ENCODE peak calls at places on chromosomes 4 and X, in eight cellular contexts. G, C, O, M, F, U, E and B are unnamed samples.

GRCh38 chrX:47297874-47298273 is 65.1 kb downstream of the USP11 start:
- DNase-seq in E (no peak), M (peak), F (peak), O (no peak), U (no peak), C (no peak), G (no peak), B (no peak)

GRCh38 chr4:87360338-87360935 is 30.6 kb downstream of the HSD17B11 start:
- DNase-seq in C (no peak), G (no peak), U (no peak), O (no peak), M (no peak), E (no peak), F (no peak), B (no peak)

GRCh38 chrX:74788545-74789086 is 136.6 kb downstream of the NEXMIF start:
- DNase-seq in G (no peak), U (no peak), F (no peak), E (no peak), O (no peak), M (no peak), C (no peak), B (no peak)

GRCh38 chrX:56978172-56978571 is 17.2 kb downstream of the SPIN3 start:
- DNase-seq in C (no peak), G (no peak), E (no peak), U (no peak), M (peak), F (peak), O (peak), B (no peak)

GRCh38 chr4:8171941-8172924 is 13.6 kb upstream of the ABLIM2 start:
- DNase-seq in O (no peak), G (no peak), E (no peak), F (no peak), M (no peak), U (no peak), C (peak), B (no peak)

GRCh38 chr4:141851246-141851891 is 215.0 kb downstream of the IL15 start:
- DNase-seq in U (no peak), F (no peak), M (no peak), G (no peak), E (no peak), C (no peak), O (no peak), B (no peak)

GRCh38 chrX:131827935-131828334 is 195.2 kb upstream of the STK26 start:
- DNase-seq in G (no peak), U (no peak), O (peak), E (no peak), C (no peak), F (no peak), M (no peak), B (no peak)

GRCh38 chrX:66050140-66050569 is 10.3 kb upstream of the VSIG4 start:
- DNase-seq in M (no peak), E (no peak), F (no peak), G (peak), O (no peak), U (no peak), C (no peak), B (no peak)

GRCh38 chrX:6965729-6966128 is 181.8 kb upstream of the STS start:
- DNase-seq in G (no peak), C (no peak), M (no peak), F (no peak), U (no peak), O (no peak), E (no peak), B (no peak)

GRCh38 chr4:119300388-119301131 is 21.4 kb downstream of the FABP2 start:
- DNase-seq in E (peak), G (peak), U (peak), C (peak), M (peak), F (peak), O (peak), B (peak)

GRCh38 chr4:154732669-154733068 is 11.1 kb upstream of the LRAT start:
- DNase-seq in C (no peak), O (no peak), E (no peak), G (no peak), U (no peak), F (no peak), M (no peak), B (no peak)

GRCh38 chrX:130909469-130910136 is 6.6 kb upstream of the ENOX2 start:
- DNase-seq in C (no peak), O (no peak), U (no peak), E (no peak), F (no peak), M (no peak), G (no peak), B (no peak)

GRCh38 chrX:53186363-53186762 is 38.6 kb downstream of the KDM5C start:
- DNase-seq in E (no peak), F (no peak), U (no peak), O (no peak), M (no peak), C (no peak), G (no peak), B (no peak)

GRCh38 chrX:114619874-114620273 is 36.0 kb downstream of the HTR2C start:
- DNase-seq in U (no peak), M (no peak), C (no peak), F (no peak), O (peak), E (no peak), G (no peak), B (no peak)

GRCh38 chrX:55169782-55170181 is 50.4 kb upstream of the PAGE5 start:
- DNase-seq in F (no peak), E (no peak), M (no peak), C (no peak), U (no peak), O (no peak), G (no peak), B (no peak)

GRCh38 chrX:43939187-43939926 is 33.8 kb downstream of the NDP start:
- DNase-seq in E (no peak), C (no peak), F (no peak), O (no peak), M (no peak), U (no peak), G (no peak), B (no peak)

GRCh38 chr4:142743071-142743825 is 102.9 kb downstream of the INPP4B start:
- DNase-seq in E (no peak), U (no peak), G (no peak), F (no peak), O (peak), C (no peak), M (no peak), B (no peak)

GRCh38 chr4:108029321-108029720 is 39.6 kb downstream of the HADH start:
- DNase-seq in E (no peak), O (no peak), G (no peak), F (no peak), U (no peak), C (no peak), M (no peak), B (no peak)

GRCh38 chr4:188955066-188955465 is 815.8 kb downstream of the TRIML1 start:
- DNase-seq in U (no peak), F (no peak), G (no peak), O (no peak), E (no peak), M (no peak), C (no peak), B (no peak)

GRCh38 chrX:21276736-21277433 is 97.3 kb upstream of the CNKSR2 start:
- DNase-seq in G (no peak), F (no peak), O (no peak), E (no peak), C (no peak), U (no peak), M (no peak), B (no peak)

GRCh38 chrX:9788908-9789307 is 2.7 kb downstream of the SHROOM2 start:
- DNase-seq in G (no peak), E (no peak), C (peak), O (peak), F (no peak), U (no peak), M (peak), B (no peak)

GRCh38 chr4:168560835-168561210 is 64.0 kb downstream of the PALLD start:
- DNase-seq in U (no peak), M (no peak), C (no peak), G (no peak), F (no peak), E (no peak), O (peak), B (no peak)

GRCh38 chr4:151530230-151530629 is 121.3 kb downstream of the FHIP1A start:
- DNase-seq in C (no peak), O (no peak), G (no peak), U (no peak), E (no peak), F (no peak), M (no peak), B (no peak)

GRCh38 chr4:30755306-30755705 is 35.1 kb downstream of the PCDH7 start:
- DNase-seq in E (no peak), M (no peak), C (no peak), U (no peak), G (no peak), O (no peak), F (no peak), B (no peak)

GRCh38 chr4:154490589-154491340 is 834 bp downstream of the DCHS2 start:
- DNase-seq in O (no peak), G (peak), U (peak), M (no peak), E (no peak), C (peak), F (no peak), B (peak)

GRCh38 chrX:134246282-134246681 is 9.3 kb downstream of the CCDC160 start:
- DNase-seq in O (no peak), F (no peak), G (no peak), U (no peak), M (no peak), E (no peak), C (no peak), B (no peak)

GRCh38 chrX:97668126-97668525 is 784.4 kb downstream of the RPA4 start:
- DNase-seq in O (no peak), M (no peak), U (no peak), C (no peak), G (no peak), E (no peak), F (no peak), B (no peak)

GRCh38 chrX:154046262-154046771 is 26.6 kb upstream of the IRAK1 start:
- DNase-seq in E (no peak), F (no peak), C (no peak), U (no peak), G (peak), M (peak), O (peak), B (peak)

GRCh38 chrX:113512700-113513395 is 672.2 kb upstream of the AMOT start:
- DNase-seq in E (no peak), O (peak), M (no peak), F (peak), G (no peak), C (no peak), U (no peak), B (no peak)

GRCh38 chr4:10664408-10664807 is 20.2 kb downstream of the CLNK start:
- DNase-seq in C (no peak), G (no peak), F (no peak), E (no peak), M (peak), O (peak), U (no peak), B (no peak)

GRCh38 chr4:41160010-41160789 is 54.1 kb downstream of the APBB2 start:
- DNase-seq in U (no peak), M (no peak), G (no peak), F (peak), O (peak), E (no peak), C (no peak), B (peak)

GRCh38 chrX:153646620-153647373 is at the start of gene DUSP9:
- DNase-seq in F (no peak), G (peak), C (peak), E (peak), M (no peak), U (no peak), O (peak), B (no peak)

GRCh38 chrX:20515841-20516461 is 249.2 kb upstream of the RPS6KA3 start:
- DNase-seq in C (no peak), G (no peak), U (no peak), M (peak), O (peak), F (peak), E (no peak), B (no peak)

GRCh38 chr4:134202557-134202956 is 968 bp upstream of the PABPC4L start:
- DNase-seq in F (no peak), M (peak), O (peak), G (no peak), U (no peak), E (no peak), C (peak), B (no peak)

GRCh38 chr4:129603241-129603931 is 507.4 kb downstream of the C4orf33 start:
- DNase-seq in E (no peak), F (no peak), U (no peak), M (no peak), O (no peak), G (no peak), C (no peak), B (no peak)

GRCh38 chr4:82031386-82031785 is 342.4 kb downstream of the HNRNPD start:
- DNase-seq in G (no peak), O (no peak), F (no peak), C (no peak), M (no peak), U (no peak), E (no peak), B (no peak)
- TF ChIP-seq POLR2A in G (no peak), O (no peak), F (no peak), C (no peak), M (no peak), U (no peak), E (no peak), B (no peak)

DNA sequence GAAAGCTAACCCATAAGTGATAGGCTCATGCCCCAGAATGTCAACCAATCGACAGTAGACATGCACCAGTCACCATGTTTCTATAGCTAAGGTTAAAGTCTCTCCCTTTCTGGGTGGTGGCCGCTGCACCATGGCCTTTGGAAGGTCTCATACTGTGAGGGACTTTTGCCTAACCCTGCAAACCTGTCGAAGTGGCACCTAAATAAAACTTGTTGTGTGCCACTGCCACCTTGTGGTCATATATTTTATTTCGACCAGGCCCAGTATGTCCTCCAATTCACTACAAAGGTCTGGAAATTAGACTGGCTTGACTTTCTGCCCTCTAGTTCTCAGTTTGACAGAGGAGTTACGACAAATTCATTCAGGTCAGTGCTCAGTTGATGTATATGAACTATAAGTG is 163.1 kb downstream of the SMARCA1 start:
- DNase-seq in M (peak), U (peak), O (peak), F (peak), C (no peak), G (no peak), E (no peak), B (no peak)
- TF ChIP-seq POLR2AphosphoS5 in M (no peak), U (no peak), O (no peak), F (no peak), C (no peak), G (no peak), E (no peak), B (no peak)

GRCh38 chr4:6763330-6763851 is 19.1 kb upstream of the KIAA0232 start:
- DNase-seq in G (no peak), M (peak), E (no peak), C (no peak), O (no peak), U (no peak), F (no peak), B (no peak)
- TF ChIP-seq CTCF in G (no peak), M (no peak), E (no peak), C (no peak), O (no peak), U (no peak), F (no peak), B (no peak)

DNA sequence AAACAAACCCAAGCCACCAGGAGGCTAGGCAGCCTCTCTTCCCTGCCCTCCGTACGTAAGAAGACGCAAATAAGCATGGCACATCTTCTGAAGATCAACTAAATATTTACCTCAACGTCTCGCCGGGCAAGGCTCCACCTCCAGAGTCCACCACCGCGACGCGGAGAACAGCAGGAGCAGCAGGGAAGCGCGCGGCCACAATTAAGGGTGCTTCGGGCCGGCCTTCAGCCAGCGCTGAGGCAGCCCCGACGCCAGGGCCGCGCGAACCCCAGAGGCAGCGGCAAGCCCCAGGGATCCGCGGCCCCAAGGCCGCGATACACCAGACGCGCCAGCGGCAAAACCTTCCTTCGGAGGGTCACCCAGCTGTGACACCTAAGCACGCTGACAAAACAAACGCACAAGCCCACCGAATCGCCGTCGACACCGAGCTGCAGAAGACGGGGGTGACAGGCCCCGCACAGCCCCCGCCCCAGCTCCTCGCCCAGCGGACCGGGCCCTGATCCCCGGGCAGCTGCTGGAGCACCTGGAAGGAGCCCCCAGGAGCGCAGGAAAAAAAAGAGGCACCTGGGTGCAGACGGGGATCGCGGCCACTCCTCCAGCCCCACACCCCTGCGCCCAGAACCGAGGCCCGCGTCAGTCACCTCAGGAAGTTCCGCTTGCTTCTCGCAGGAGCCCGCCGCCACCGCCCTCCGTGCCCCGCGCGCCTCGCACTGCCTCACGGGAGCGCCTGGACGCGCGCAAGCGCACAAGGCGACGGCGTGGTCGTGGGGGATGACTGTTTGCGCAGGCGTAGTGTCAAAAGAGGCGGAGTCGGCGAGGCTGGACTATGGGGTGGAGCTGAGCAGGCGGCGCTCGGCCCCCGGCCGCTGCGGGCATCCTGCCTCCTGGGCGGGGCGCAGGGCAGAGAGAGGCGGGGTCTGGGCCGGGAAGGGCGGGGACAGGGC is at the start of the genes HAUS3 and POLN:
- DNase-seq in G (peak), U (peak), F (peak), O (peak), C (peak), E (peak), M (peak), B (peak)
- TF ChIP-seq POLR2A in G (peak), U (peak), F (peak), O (peak), C (peak), E (peak), M (peak), B (peak)

GRCh38 chr4:185108669-185109068 is 34.4 kb upstream of the SLC25A4 start:
- DNase-seq in C (no peak), O (no peak), E (no peak), G (no peak), F (no peak), U (no peak), M (peak), B (peak)
- TF ChIP-seq POLR2AphosphoS5 in C (no peak), O (no peak), E (no peak), G (no peak), F (no peak), U (no peak), M (peak), B (no peak)